ENCODE peak calls at places on chromosomes 4 and X, in four cellular contexts. One of them, this sample, is unnamed.

GRCh38 chrX:68914337-68914989 is 85.6 kb downstream of the EFNB1 start:
- DNase-seq in K562: no peak
- DNase-seq in GM12878: no peak
- DNase-seq in A549: no peak
- DNase-seq in this sample: no peak

GRCh38 chrX:3599787-3600465 is 113.5 kb downstream of the PRKX start:
- DNase-seq in A549: no peak
- DNase-seq in K562: no peak
- DNase-seq in GM12878: no peak
- DNase-seq in this sample: no peak

GRCh38 chr4:77104405-77105292 is 28.9 kb upstream of the CCNI start:
- DNase-seq in K562: no peak
- DNase-seq in GM12878: no peak
- DNase-seq in A549: no peak
- DNase-seq in this sample: no peak

GRCh38 chr4:3290889-3291321 is 1.9 kb upstream of the RGS12 start:
- DNase-seq in K562: no peak
- DNase-seq in A549: no peak
- DNase-seq in GM12878: no peak
- DNase-seq in this sample: no peak

GRCh38 chrX:17706676-17707075 is 30.6 kb upstream of the SCML1 start:
- DNase-seq in A549: peak; percentile 15
- DNase-seq in GM12878: no peak
- DNase-seq in K562: no peak
- DNase-seq in this sample: peak; percentile 89

GRCh38 chr4:304987-305680 is at the start of gene ZNF732:
- DNase-seq in A549: no peak
- DNase-seq in GM12878: no peak
- DNase-seq in K562: peak; percentile 9
- DNase-seq in this sample: no peak

GRCh38 chr4:70722199-70722791 is 531 bp downstream of the RUFY3 start:
- DNase-seq in K562: peak; percentile 50
- DNase-seq in GM12878: no peak
- DNase-seq in A549: no peak
- DNase-seq in this sample: no peak

GRCh38 chrX:130771648-130772312 is 131.2 kb downstream of the ENOX2 start:
- DNase-seq in K562: no peak
- DNase-seq in A549: no peak
- DNase-seq in GM12878: no peak
- DNase-seq in this sample: no peak

GRCh38 chr4:88610771-88611170 is 18.5 kb downstream of the HERC3 start:
- DNase-seq in GM12878: no peak
- DNase-seq in A549: no peak
- DNase-seq in K562: no peak
- DNase-seq in this sample: no peak

GRCh38 chr4:20944451-20944850 is 244.2 kb downstream of the PACRGL start:
- DNase-seq in GM12878: no peak
- DNase-seq in K562: no peak
- DNase-seq in A549: no peak
- DNase-seq in this sample: no peak

GRCh38 chr4:48247142-48247877 is 22.3 kb downstream of the TEC start:
- DNase-seq in GM12878: peak; percentile 51
- DNase-seq in A549: no peak
- DNase-seq in K562: no peak
- DNase-seq in this sample: no peak

GRCh38 chr4:7693237-7693608 is 246.4 kb downstream of the AFAP1 start:
- DNase-seq in GM12878: no peak
- DNase-seq in A549: no peak
- DNase-seq in K562: no peak
- DNase-seq in this sample: no peak

GRCh38 chr4:48902266-48902665 is 4.3 kb downstream of the OCIAD2 start:
- DNase-seq in A549: no peak
- DNase-seq in K562: no peak
- DNase-seq in GM12878: no peak
- DNase-seq in this sample: no peak

GRCh38 chr4:23903859-23904438 is 14.1 kb upstream of the PPARGC1A start:
- DNase-seq in A549: no peak
- DNase-seq in GM12878: no peak
- DNase-seq in K562: no peak
- DNase-seq in this sample: no peak

GRCh38 chrX:119272882-119273806 is 37.1 kb downstream of the PGRMC1 start:
- DNase-seq in A549: no peak
- DNase-seq in K562: no peak
- DNase-seq in GM12878: no peak
- DNase-seq in this sample: no peak

GRCh38 chr4:137755033-137755471 is 222.8 kb upstream of the PCDH18 start:
- DNase-seq in A549: no peak
- DNase-seq in GM12878: no peak
- DNase-seq in K562: no peak
- DNase-seq in this sample: no peak

GRCh38 chrX:65752294-65752693 is 84.8 kb downstream of the MSN start:
- DNase-seq in K562: no peak
- DNase-seq in GM12878: no peak
- DNase-seq in A549: no peak
- DNase-seq in this sample: no peak
- TF ChIP-seq POLR2AphosphoS2 in K562: no peak
- TF ChIP-seq POLR2AphosphoS2 in GM12878: no peak
- TF ChIP-seq POLR2AphosphoS2 in A549: no peak
- TF ChIP-seq POLR2AphosphoS2 in this sample: no peak

GRCh38 chrX:23736030-23736429 is 7.0 kb downstream of the ACOT9 start:
- DNase-seq in GM12878: no peak
- DNase-seq in K562: no peak
- DNase-seq in A549: no peak
- DNase-seq in this sample: no peak
- TF ChIP-seq POLR2AphosphoS2 in GM12878: no peak
- TF ChIP-seq POLR2AphosphoS2 in K562: no peak
- TF ChIP-seq POLR2AphosphoS2 in A549: no peak
- TF ChIP-seq POLR2AphosphoS2 in this sample: no peak

DNA sequence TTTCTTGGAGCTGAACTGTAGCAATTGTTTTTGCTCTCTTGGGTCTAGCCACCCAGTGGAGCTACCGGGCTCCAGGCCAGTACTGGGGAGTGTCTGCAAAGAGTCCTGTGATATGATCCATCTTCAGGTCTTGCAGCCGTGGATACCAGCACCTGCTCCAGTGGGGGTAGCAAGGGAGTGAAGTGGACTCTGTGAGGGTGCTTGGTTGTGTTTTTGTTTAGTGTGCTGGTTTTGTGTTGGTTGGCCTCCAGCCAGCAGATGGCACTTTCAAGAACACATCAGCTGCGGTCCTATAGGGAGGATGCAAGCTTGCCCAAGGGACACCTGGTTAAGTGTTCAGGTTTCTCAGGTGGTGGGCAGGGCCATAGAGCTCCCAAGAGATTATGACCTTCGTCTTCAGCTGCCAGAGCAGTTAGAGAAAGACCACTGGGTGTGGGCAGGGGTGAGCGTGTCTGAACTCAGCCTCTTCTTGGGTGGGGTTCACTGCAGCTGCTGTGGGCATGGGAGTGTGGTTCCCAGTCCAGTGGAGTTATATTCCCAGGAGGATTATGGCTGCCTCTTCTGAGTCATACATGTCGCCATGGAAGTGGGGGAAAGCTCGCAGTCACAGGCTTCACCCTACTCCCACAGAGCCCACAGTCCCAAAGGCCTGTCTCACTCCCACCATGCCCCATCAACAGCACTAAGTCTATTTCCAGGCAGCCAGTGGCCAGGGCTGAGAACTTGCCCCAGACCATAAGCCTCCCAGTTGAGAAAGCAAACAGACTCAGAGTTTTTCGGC is 811.6 kb downstream of the GLUD2 start:
- DNase-seq in K562: no peak
- DNase-seq in GM12878: no peak
- DNase-seq in A549: no peak
- DNase-seq in this sample: no peak
- TF ChIP-seq POLR2AphosphoS2 in K562: no peak
- TF ChIP-seq POLR2AphosphoS2 in GM12878: no peak
- TF ChIP-seq POLR2AphosphoS2 in A549: no peak
- TF ChIP-seq POLR2AphosphoS2 in this sample: no peak

GRCh38 chr4:113467581-113467980 is 294.0 kb downstream of the CAMK2D start:
- DNase-seq in GM12878: no peak
- DNase-seq in A549: peak; percentile 12
- DNase-seq in K562: no peak
- DNase-seq in this sample: no peak
- TF ChIP-seq POLR2AphosphoS2 in GM12878: no peak
- TF ChIP-seq POLR2AphosphoS2 in A549: no peak
- TF ChIP-seq POLR2AphosphoS2 in K562: no peak
- TF ChIP-seq POLR2AphosphoS2 in this sample: no peak